ENCODE peak calls at places on chromosomes 13 and 19, in seven cellular contexts. One of them, this sample, is unnamed.

GRCh38 chr19:5017235-5017634 is 48.3 kb downstream of the KDM4B start:
- DNase-seq in CD8-positive, alpha-beta memory T cell: no peak
- DNase-seq in BJ: no peak
- DNase-seq in breast epithelium: no peak
- DNase-seq in T-helper 9 cell: no peak
- DNase-seq in astrocyte: no peak
- DNase-seq in heart right ventricle: no peak
- DNase-seq in this sample: no peak

GRCh38 chr19:40519352-40520322 is 52.8 kb downstream of the SPTBN4 start:
- DNase-seq in CD8-positive, alpha-beta memory T cell: no peak
- DNase-seq in BJ: no peak
- DNase-seq in breast epithelium: no peak
- DNase-seq in T-helper 9 cell: no peak
- DNase-seq in astrocyte: peak
- DNase-seq in heart right ventricle: no peak
- DNase-seq in this sample: no peak

GRCh38 chr13:96075953-96076543 is 13.9 kb upstream of the HS6ST3 start:
- DNase-seq in CD8-positive, alpha-beta memory T cell: no peak
- DNase-seq in BJ: no peak
- DNase-seq in breast epithelium: no peak
- DNase-seq in T-helper 9 cell: no peak
- DNase-seq in astrocyte: no peak
- DNase-seq in heart right ventricle: no peak
- DNase-seq in this sample: no peak

GRCh38 chr13:59000770-59001169 is 1163.0 kb downstream of the DIAPH3 start:
- DNase-seq in CD8-positive, alpha-beta memory T cell: no peak
- DNase-seq in BJ: no peak
- DNase-seq in breast epithelium: no peak
- DNase-seq in T-helper 9 cell: no peak
- DNase-seq in astrocyte: peak
- DNase-seq in heart right ventricle: no peak
- DNase-seq in this sample: no peak

GRCh38 chr19:35911790-35912189 is 3.7 kb upstream of the TYROBP start:
- DNase-seq in CD8-positive, alpha-beta memory T cell: no peak
- DNase-seq in BJ: no peak
- DNase-seq in breast epithelium: peak
- DNase-seq in T-helper 9 cell: no peak
- DNase-seq in astrocyte: peak
- DNase-seq in heart right ventricle: no peak
- DNase-seq in this sample: no peak

GRCh38 chr19:56562766-56563165 is 4.5 kb upstream of the ZNF470 start:
- DNase-seq in CD8-positive, alpha-beta memory T cell: no peak
- DNase-seq in BJ: no peak
- DNase-seq in breast epithelium: no peak
- DNase-seq in T-helper 9 cell: no peak
- DNase-seq in astrocyte: no peak
- DNase-seq in heart right ventricle: no peak
- DNase-seq in this sample: no peak

GRCh38 chr13:41465215-41465907 is 8.0 kb downstream of the RGCC start:
- DNase-seq in CD8-positive, alpha-beta memory T cell: peak
- DNase-seq in BJ: peak
- DNase-seq in breast epithelium: no peak
- DNase-seq in T-helper 9 cell: peak
- DNase-seq in astrocyte: peak
- DNase-seq in heart right ventricle: peak
- DNase-seq in this sample: no peak

GRCh38 chr19:55069137-55069858 is 6.3 kb upstream of the RDH13 start:
- DNase-seq in CD8-positive, alpha-beta memory T cell: no peak
- DNase-seq in BJ: no peak
- DNase-seq in breast epithelium: peak
- DNase-seq in T-helper 9 cell: no peak
- DNase-seq in astrocyte: no peak
- DNase-seq in heart right ventricle: peak
- DNase-seq in this sample: no peak

GRCh38 chr19:43482193-43482592 is 16.8 kb upstream of the LYPD3 start:
- DNase-seq in CD8-positive, alpha-beta memory T cell: no peak
- DNase-seq in BJ: no peak
- DNase-seq in breast epithelium: no peak
- DNase-seq in T-helper 9 cell: no peak
- DNase-seq in astrocyte: no peak
- DNase-seq in heart right ventricle: no peak
- DNase-seq in this sample: no peak

GRCh38 chr19:56333506-56333905 is 18.9 kb upstream of the ZSCAN5A start:
- DNase-seq in CD8-positive, alpha-beta memory T cell: peak
- DNase-seq in BJ: no peak
- DNase-seq in breast epithelium: no peak
- DNase-seq in T-helper 9 cell: peak
- DNase-seq in astrocyte: peak
- DNase-seq in heart right ventricle: peak
- DNase-seq in this sample: no peak

GRCh38 chr19:51417107-51417806 is at the start of gene SIGLEC10:
- DNase-seq in CD8-positive, alpha-beta memory T cell: no peak
- DNase-seq in BJ: no peak
- DNase-seq in breast epithelium: no peak
- DNase-seq in T-helper 9 cell: no peak
- DNase-seq in astrocyte: no peak
- DNase-seq in heart right ventricle: peak
- DNase-seq in this sample: no peak